ENCODE peak calls at places on chromosomes 11 and 22, in ten cellular contexts. E is left ventricle myocardium inferior, G is GM23248, J is right lobe of liver, N is heart left ventricle, O is cardiac muscle cell, K is sigmoid colon, I is kidney, W is heart right ventricle, P is pancreas. Q is an unnamed sample.

GRCh38 chr11:74018331-74019005 is 9.6 kb upstream of the UCP3 start:
- DNase-seq in I (peak; percentile 94), P (peak; percentile 79), G (peak; percentile 91), J (peak; percentile 93), O (peak; percentile 33), W (peak; percentile 93), N (peak; percentile 96), K (peak; percentile 97), E (peak; percentile 93), Q (no peak)

GRCh38 chr22:44211946-44212930 is 31.5 kb downstream of the PARVG start:
- DNase-seq in G (peak; percentile 49), J (no peak), E (no peak), P (peak; percentile 21), N (no peak), K (peak; percentile 56), O (peak; percentile 51), I (no peak), W (no peak), Q (no peak)

GRCh38 chr22:37223965-37224551 is 11.8 kb upstream of the SSTR3 start:
- DNase-seq in E (no peak), O (no peak), N (no peak), P (no peak), K (no peak), G (no peak), W (no peak), J (no peak), I (no peak), Q (no peak)

GRCh38 chr11:62555464-62556092 is 9.0 kb upstream of the AHNAK start:
- DNase-seq in N (no peak), W (no peak), O (peak; percentile 20), J (no peak), P (no peak), I (peak; percentile 71), E (peak; percentile 39), G (peak; percentile 49), K (peak; percentile 76), Q (no peak)

GRCh38 chr11:126345759-126346585 is 9.5 kb upstream of the ST3GAL4 start:
- DNase-seq in N (peak; percentile 66), O (no peak), K (no peak), W (peak; percentile 58), E (no peak), P (peak; percentile 72), J (peak; percentile 45), I (peak; percentile 61), G (peak; percentile 86), Q (no peak)

GRCh38 chr11:17533782-17534415 is 10.3 kb downstream of the USH1C start:
- DNase-seq in P (no peak), W (no peak), K (no peak), G (no peak), E (no peak), O (no peak), J (no peak), N (no peak), I (no peak), Q (no peak)

GRCh38 chr11:47185305-47186075 is 744 bp downstream of the PACSIN3 start:
- DNase-seq in G (peak; percentile 57), J (peak; percentile 53), W (peak; percentile 86), O (peak; percentile 85), N (peak; percentile 91), I (peak; percentile 84), P (peak; percentile 73), E (peak; percentile 84), K (peak; percentile 88), Q (peak; percentile 73)

GRCh38 chr11:27395556-27396258 is 32.7 kb upstream of the CCDC34 start:
- DNase-seq in K (no peak), J (no peak), P (no peak), I (no peak), E (no peak), O (no peak), G (peak; percentile 70), W (no peak), N (no peak), Q (peak; percentile 76)

GRCh38 chr11:74373382-74373781 is 24.9 kb downstream of the PGM2L1 start:
- DNase-seq in J (no peak), K (no peak), I (no peak), P (no peak), G (no peak), N (no peak), O (no peak), E (no peak), W (no peak), Q (no peak)

GRCh38 chr11:46237248-46238077 is 40.0 kb upstream of the CREB3L1 start:
- DNase-seq in P (peak; percentile 73), I (peak; percentile 86), G (peak; percentile 94), K (peak; percentile 84), O (peak; percentile 72), N (peak; percentile 81), E (peak; percentile 64), J (peak; percentile 73), W (peak; percentile 68), Q (peak; percentile 70)

GRCh38 chr11:128506999-128507591 is 80.3 kb downstream of the ETS1 start:
- DNase-seq in G (peak; percentile 99), W (peak; percentile 79), N (peak; percentile 91), E (peak; percentile 83), O (no peak), P (peak; percentile 73), K (peak; percentile 96), I (peak; percentile 93), J (peak; percentile 67), Q (peak; percentile 58)

GRCh38 chr11:18243783-18244362 is 4.6 kb downstream of the SAA2 start:
- DNase-seq in N (no peak), O (peak; percentile 84), E (no peak), W (peak; percentile 11), J (no peak), K (no peak), P (no peak), G (peak; percentile 79), I (no peak), Q (peak; percentile 81)

GRCh38 chr11:123511037-123511870 is 81.2 kb downstream of the GRAMD1B start:
- DNase-seq in E (peak; percentile 80), W (peak; percentile 83), P (peak; percentile 85), I (peak; percentile 90), J (peak; percentile 71), K (peak; percentile 80), O (peak; percentile 95), N (peak; percentile 83), G (peak; percentile 94), Q (peak; percentile 89)

GRCh38 chr11:3939651-3940190 is 84.3 kb downstream of the STIM1 start:
- DNase-seq in K (no peak), P (no peak), E (no peak), I (no peak), W (no peak), J (no peak), N (no peak), O (no peak), G (peak; percentile 68), Q (no peak)

GRCh38 chr11:12179019-12179418 is 68.6 kb downstream of the MICAL2 start:
- DNase-seq in P (no peak), N (no peak), W (no peak), G (no peak), J (no peak), K (no peak), I (no peak), O (peak; percentile 33), E (no peak), Q (peak; percentile 60)

GRCh38 chr11:57763568-57763967 is 2.0 kb downstream of the CTNND1 start:
- DNase-seq in E (no peak), J (no peak), N (no peak), G (peak; percentile 72), K (no peak), P (no peak), O (peak; percentile 50), I (no peak), W (no peak), Q (peak; percentile 53)

GRCh38 chr22:29071261-29072045 is 1.4 kb upstream of the KREMEN1 start:
- DNase-seq in E (no peak), G (peak; percentile 61), P (peak; percentile 80), K (peak; percentile 75), O (peak; percentile 78), N (no peak), I (peak; percentile 81), W (no peak), J (peak; percentile 58), Q (peak; percentile 82)

GRCh38 chr22:43520632-43521039 is 108.8 kb downstream of the MPPED1 start:
- DNase-seq in W (no peak), O (no peak), E (no peak), G (no peak), K (no peak), P (no peak), N (no peak), I (no peak), J (no peak), Q (no peak)

DNA sequence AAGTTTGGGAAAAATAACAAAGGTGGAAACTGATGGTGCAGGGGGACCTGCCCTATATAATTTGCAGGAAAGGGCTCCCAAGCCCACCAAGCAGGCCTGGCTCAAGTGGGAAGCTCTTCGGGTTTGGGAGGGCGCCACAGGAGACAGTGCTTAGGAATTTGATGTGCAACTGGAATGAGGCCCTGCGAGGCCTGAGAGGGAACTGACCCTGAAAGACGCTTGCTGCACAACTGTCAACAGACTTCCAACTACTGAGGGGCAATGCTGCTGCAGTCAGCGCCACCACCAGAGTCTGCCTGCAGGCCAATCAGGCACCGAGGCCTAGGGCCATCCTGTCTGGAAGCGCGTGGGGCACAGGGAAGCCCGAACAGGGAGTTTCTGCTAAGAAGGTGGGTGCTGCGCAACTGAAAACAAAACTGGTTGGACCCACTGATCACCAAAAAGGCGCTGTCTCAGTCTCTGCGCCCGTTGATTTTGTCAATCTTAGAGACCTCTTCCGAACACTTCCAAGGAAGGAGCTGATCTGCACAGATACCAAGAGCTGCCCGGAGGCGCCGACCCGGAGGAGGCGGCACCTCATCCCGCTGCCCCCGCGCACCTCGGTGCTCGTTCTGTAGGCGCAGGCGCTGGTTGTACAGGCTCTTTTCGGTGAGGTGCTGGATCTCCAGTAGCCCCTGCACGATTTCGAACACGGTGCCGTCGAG is 667 bp downstream of the DGCR6L start:
- DNase-seq in I (peak; percentile 54), W (no peak), E (no peak), P (peak; percentile 67), K (peak; percentile 60), J (peak; percentile 23), G (peak; percentile 59), O (peak; percentile 31), N (no peak), Q (no peak)
- H3K4me3 ChIP-seq in I (peak overlapping the region; percentile 79), W (peak overlapping the region; percentile 96), E (peak overlapping the region; percentile 79), P (peak overlapping the region; percentile 98), K (peak overlapping the region; percentile 73), J (peak overlapping the region; percentile 97), G (peak overlapping the region; percentile 81), O (peak overlapping the region; percentile 62), N (peak overlapping the region; percentile 91), Q (peak overlapping the region; percentile 87)

GRCh38 chr11:83172551-83172950 is 15.6 kb downstream of the PCF11 start:
- DNase-seq in E (no peak), W (no peak), K (no peak), P (no peak), O (no peak), J (no peak), I (no peak), N (no peak), G (no peak), Q (no peak)
- H3K4me1 ChIP-seq in E (peaks cover 85% of the 10 kb centered on the region), W (peaks cover 73% of the 10 kb centered on the region), K (peaks cover 60% of the 10 kb centered on the region), P (peaks cover 38% of the 10 kb centered on the region), O (peaks cover 19% of the 10 kb centered on the region), J (no peaks in the 10 kb centered on the region), I (peaks cover 23% of the 10 kb centered on the region), N (peaks cover 15% of the 10 kb centered on the region), G (peaks cover 29% of the 10 kb centered on the region), Q (no peaks in the 10 kb centered on the region)

GRCh38 chr11:10480760-10481159 is 25.7 kb downstream of the AMPD3 start:
- DNase-seq in I (no peak), P (no peak), G (no peak), J (no peak), K (no peak), O (no peak), N (no peak), W (no peak), E (no peak), Q (no peak)
- H3K36me3 ChIP-seq in I (peaks cover 3% of the 10 kb centered on the region), P (no peaks in the 10 kb centered on the region), G (no peaks in the 10 kb centered on the region), J (no peaks in the 10 kb centered on the region), K (no peaks in the 10 kb centered on the region), O (no peaks in the 10 kb centered on the region), N (no peaks in the 10 kb centered on the region), W (no peaks in the 10 kb centered on the region), E (no peaks in the 10 kb centered on the region), Q (no peaks in the 10 kb centered on the region)

GRCh38 chr22:46007003-46007847 is 30.3 kb upstream of the WNT7B start:
- DNase-seq in K (peak; percentile 89), J (peak; percentile 67), O (no peak), G (peak; percentile 93), I (peak; percentile 92), P (peak; percentile 74), E (peak; percentile 63), N (peak; percentile 86), W (peak; percentile 68), Q (no peak)
- H3K4me3 ChIP-seq in K (no peak overlapping the region), J (no peak overlapping the region), O (no peak overlapping the region), G (peak overlapping the region; percentile 58), I (no peak overlapping the region), P (no peak overlapping the region), E (peak overlapping the region; percentile 31), N (peak overlapping the region; percentile 34), W (no peak overlapping the region), Q (no peak overlapping the region)